ENCODE peak calls at places on chromosomes 6 and 20, in eight cellular contexts. One of them, this sample, is unnamed.

GRCh38 chr6:117484052-117484646 is 1.7 kb downstream of the DCBLD1 start:
- DNase-seq in pancreas: no peak
- DNase-seq in left lung: no peak
- DNase-seq in fibroblast of lung: no peak
- DNase-seq in PC-9: no peak
- DNase-seq in heart right ventricle: no peak
- DNase-seq in kidney epithelial cell: no peak
- DNase-seq in brain microvascular endothelial cell: no peak
- DNase-seq in this sample: no peak

GRCh38 chr6:166515072-166515810 is 71.2 kb downstream of the RAMACL start:
- DNase-seq in brain microvascular endothelial cell: peak
- DNase-seq in kidney epithelial cell: peak
- DNase-seq in fibroblast of lung: peak
- DNase-seq in pancreas: no peak
- DNase-seq in PC-9: peak
- DNase-seq in left lung: no peak
- DNase-seq in heart right ventricle: no peak
- DNase-seq in this sample: no peak

GRCh38 chr6:131519670-131520436 is 53.2 kb upstream of the ARG1 start:
- DNase-seq in PC-9: peak
- DNase-seq in brain microvascular endothelial cell: peak
- DNase-seq in heart right ventricle: no peak
- DNase-seq in kidney epithelial cell: peak
- DNase-seq in fibroblast of lung: peak
- DNase-seq in pancreas: no peak
- DNase-seq in left lung: peak
- DNase-seq in this sample: peak

GRCh38 chr6:52087498-52087999 is at the start of gene PKHD1:
- DNase-seq in left lung: no peak
- DNase-seq in kidney epithelial cell: peak
- DNase-seq in heart right ventricle: no peak
- DNase-seq in PC-9: no peak
- DNase-seq in fibroblast of lung: no peak
- DNase-seq in pancreas: no peak
- DNase-seq in brain microvascular endothelial cell: no peak
- DNase-seq in this sample: peak

GRCh38 chr6:143301204-143301603 is 149.3 kb downstream of the ADAT2 start:
- DNase-seq in pancreas: no peak
- DNase-seq in fibroblast of lung: no peak
- DNase-seq in brain microvascular endothelial cell: no peak
- DNase-seq in left lung: no peak
- DNase-seq in kidney epithelial cell: no peak
- DNase-seq in heart right ventricle: no peak
- DNase-seq in PC-9: no peak
- DNase-seq in this sample: no peak

GRCh38 chr6:169795196-169795595 is 43.8 kb downstream of the ERMARD start:
- DNase-seq in left lung: no peak
- DNase-seq in fibroblast of lung: no peak
- DNase-seq in PC-9: no peak
- DNase-seq in heart right ventricle: no peak
- DNase-seq in brain microvascular endothelial cell: no peak
- DNase-seq in kidney epithelial cell: no peak
- DNase-seq in pancreas: no peak
- DNase-seq in this sample: no peak

GRCh38 chr6:135358251-135358821 is 139.2 kb downstream of the AHI1 start:
- DNase-seq in kidney epithelial cell: peak
- DNase-seq in PC-9: no peak
- DNase-seq in brain microvascular endothelial cell: peak
- DNase-seq in heart right ventricle: no peak
- DNase-seq in pancreas: no peak
- DNase-seq in left lung: no peak
- DNase-seq in fibroblast of lung: peak
- DNase-seq in this sample: no peak

GRCh38 chr20:40639956-40640355 is 49.1 kb downstream of the MAFB start:
- DNase-seq in PC-9: no peak
- DNase-seq in left lung: no peak
- DNase-seq in brain microvascular endothelial cell: no peak
- DNase-seq in heart right ventricle: no peak
- DNase-seq in pancreas: no peak
- DNase-seq in kidney epithelial cell: no peak
- DNase-seq in fibroblast of lung: no peak
- DNase-seq in this sample: no peak

GRCh38 chr6:169963581-169964297 is 212.3 kb downstream of the ERMARD start:
- DNase-seq in fibroblast of lung: no peak
- DNase-seq in left lung: peak
- DNase-seq in brain microvascular endothelial cell: no peak
- DNase-seq in pancreas: no peak
- DNase-seq in heart right ventricle: no peak
- DNase-seq in PC-9: no peak
- DNase-seq in kidney epithelial cell: no peak
- DNase-seq in this sample: no peak

GRCh38 chr6:24495516-24495847 is 713 bp downstream of the ALDH5A1 start:
- DNase-seq in fibroblast of lung: peak
- DNase-seq in PC-9: peak
- DNase-seq in kidney epithelial cell: no peak
- DNase-seq in heart right ventricle: peak
- DNase-seq in pancreas: peak
- DNase-seq in brain microvascular endothelial cell: peak
- DNase-seq in left lung: peak
- DNase-seq in this sample: peak

GRCh38 chr6:154219250-154219649 is 137.4 kb downstream of the IPCEF1 start:
- DNase-seq in left lung: no peak
- DNase-seq in kidney epithelial cell: no peak
- DNase-seq in heart right ventricle: no peak
- DNase-seq in fibroblast of lung: no peak
- DNase-seq in brain microvascular endothelial cell: no peak
- DNase-seq in pancreas: no peak
- DNase-seq in PC-9: no peak
- DNase-seq in this sample: no peak

GRCh38 chr6:105952326-105952725 is 133.8 kb upstream of the PRDM1 start:
- DNase-seq in kidney epithelial cell: no peak
- DNase-seq in left lung: no peak
- DNase-seq in fibroblast of lung: no peak
- DNase-seq in pancreas: no peak
- DNase-seq in brain microvascular endothelial cell: no peak
- DNase-seq in PC-9: no peak
- DNase-seq in heart right ventricle: no peak
- DNase-seq in this sample: no peak

GRCh38 chr6:166624275-166624674 is 2.8 kb downstream of the RPS6KA2 start:
- DNase-seq in left lung: no peak
- DNase-seq in PC-9: no peak
- DNase-seq in kidney epithelial cell: no peak
- DNase-seq in brain microvascular endothelial cell: no peak
- DNase-seq in fibroblast of lung: peak
- DNase-seq in heart right ventricle: peak
- DNase-seq in pancreas: no peak
- DNase-seq in this sample: no peak

GRCh38 chr20:61520761-61521460 is 268.9 kb downstream of the CDH4 start:
- DNase-seq in kidney epithelial cell: no peak
- DNase-seq in left lung: no peak
- DNase-seq in PC-9: no peak
- DNase-seq in fibroblast of lung: peak
- DNase-seq in heart right ventricle: no peak
- DNase-seq in brain microvascular endothelial cell: peak
- DNase-seq in pancreas: no peak
- DNase-seq in this sample: no peak

GRCh38 chr6:2971420-2972218 is at the start of gene SERPINB6:
- DNase-seq in left lung: peak
- DNase-seq in pancreas: peak
- DNase-seq in brain microvascular endothelial cell: peak
- DNase-seq in kidney epithelial cell: no peak
- DNase-seq in fibroblast of lung: peak
- DNase-seq in PC-9: no peak
- DNase-seq in heart right ventricle: peak
- DNase-seq in this sample: peak

GRCh38 chr6:26568601-26569432 is 27.9 kb upstream of the ABT1 start:
- DNase-seq in kidney epithelial cell: peak
- DNase-seq in left lung: peak
- DNase-seq in brain microvascular endothelial cell: peak
- DNase-seq in pancreas: peak
- DNase-seq in fibroblast of lung: peak
- DNase-seq in heart right ventricle: peak
- DNase-seq in PC-9: peak
- DNase-seq in this sample: peak

GRCh38 chr6:93282521-93283031 is 136.8 kb downstream of the EPHA7 start:
- DNase-seq in pancreas: peak
- DNase-seq in heart right ventricle: no peak
- DNase-seq in brain microvascular endothelial cell: no peak
- DNase-seq in left lung: peak
- DNase-seq in kidney epithelial cell: no peak
- DNase-seq in PC-9: no peak
- DNase-seq in fibroblast of lung: no peak
- DNase-seq in this sample: no peak

GRCh38 chr6:15166121-15166520 is 79.7 kb upstream of the JARID2 start:
- DNase-seq in kidney epithelial cell: no peak
- DNase-seq in fibroblast of lung: no peak
- DNase-seq in heart right ventricle: no peak
- DNase-seq in PC-9: no peak
- DNase-seq in brain microvascular endothelial cell: no peak
- DNase-seq in pancreas: no peak
- DNase-seq in left lung: no peak
- DNase-seq in this sample: no peak

GRCh38 chr20:53642196-53643030 is 48.8 kb upstream of the ZNF217 start:
- DNase-seq in pancreas: peak
- DNase-seq in fibroblast of lung: no peak
- DNase-seq in PC-9: peak
- DNase-seq in left lung: no peak
- DNase-seq in brain microvascular endothelial cell: peak
- DNase-seq in kidney epithelial cell: peak
- DNase-seq in heart right ventricle: peak
- DNase-seq in this sample: no peak

GRCh38 chr6:139498715-139499114 is 124.3 kb upstream of the CITED2 start:
- DNase-seq in fibroblast of lung: no peak
- DNase-seq in brain microvascular endothelial cell: no peak
- DNase-seq in pancreas: no peak
- DNase-seq in heart right ventricle: no peak
- DNase-seq in kidney epithelial cell: no peak
- DNase-seq in PC-9: no peak
- DNase-seq in left lung: no peak
- DNase-seq in this sample: no peak

GRCh38 chr6:106080106-106081095 is 5.7 kb upstream of the PRDM1 start:
- DNase-seq in brain microvascular endothelial cell: no peak
- DNase-seq in PC-9: no peak
- DNase-seq in left lung: no peak
- DNase-seq in fibroblast of lung: no peak
- DNase-seq in kidney epithelial cell: no peak
- DNase-seq in pancreas: no peak
- DNase-seq in heart right ventricle: no peak
- DNase-seq in this sample: no peak

DNA sequence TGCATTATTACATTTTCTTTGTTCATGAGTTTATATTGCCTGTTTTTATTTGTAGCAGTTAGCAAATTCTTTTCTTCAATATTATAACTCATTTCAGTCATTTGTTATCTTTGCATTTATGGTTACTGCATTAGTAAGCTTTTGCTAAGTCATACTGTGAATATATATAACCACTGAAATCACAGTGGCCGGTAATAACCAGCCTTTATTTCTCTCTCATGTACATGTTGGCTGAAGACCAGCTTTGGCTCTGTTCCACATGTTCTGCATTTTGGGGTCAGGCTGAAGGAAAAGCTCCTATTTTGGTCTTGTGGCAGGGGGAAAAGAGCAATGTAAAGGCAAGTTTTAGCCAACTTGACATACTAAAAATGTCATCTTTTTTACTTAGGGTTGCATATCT is 276.3 kb downstream of the BCKDHB start:
- DNase-seq in brain microvascular endothelial cell: peak
- DNase-seq in PC-9: no peak
- DNase-seq in kidney epithelial cell: no peak
- DNase-seq in pancreas: no peak
- DNase-seq in heart right ventricle: no peak
- DNase-seq in fibroblast of lung: peak
- DNase-seq in left lung: no peak
- DNase-seq in this sample: no peak
- TF ChIP-seq CTCF in brain microvascular endothelial cell: no peak
- TF ChIP-seq CTCF in PC-9: no peak
- TF ChIP-seq CTCF in kidney epithelial cell: no peak
- TF ChIP-seq CTCF in pancreas: no peak
- TF ChIP-seq CTCF in heart right ventricle: no peak
- TF ChIP-seq CTCF in fibroblast of lung: no peak
- TF ChIP-seq CTCF in left lung: no peak
- TF ChIP-seq CTCF in this sample: no peak

GRCh38 chr20:44006578-44006977 is 91.9 kb downstream of the TOX2 start:
- DNase-seq in fibroblast of lung: no peak
- DNase-seq in left lung: no peak
- DNase-seq in pancreas: no peak
- DNase-seq in brain microvascular endothelial cell: no peak
- DNase-seq in heart right ventricle: no peak
- DNase-seq in PC-9: no peak
- DNase-seq in kidney epithelial cell: no peak
- DNase-seq in this sample: no peak
- TF ChIP-seq CTCF in fibroblast of lung: no peak
- TF ChIP-seq CTCF in left lung: no peak
- TF ChIP-seq CTCF in pancreas: no peak
- TF ChIP-seq CTCF in brain microvascular endothelial cell: no peak
- TF ChIP-seq CTCF in heart right ventricle: no peak
- TF ChIP-seq CTCF in PC-9: no peak
- TF ChIP-seq CTCF in kidney epithelial cell: no peak
- TF ChIP-seq CTCF in this sample: no peak

GRCh38 chr20:41782255-41782654 is 164.1 kb upstream of the CHD6 start:
- DNase-seq in pancreas: no peak
- DNase-seq in kidney epithelial cell: no peak
- DNase-seq in left lung: no peak
- DNase-seq in fibroblast of lung: no peak
- DNase-seq in heart right ventricle: no peak
- DNase-seq in PC-9: no peak
- DNase-seq in brain microvascular endothelial cell: no peak
- DNase-seq in this sample: no peak
- TF ChIP-seq CTCF in pancreas: no peak
- TF ChIP-seq CTCF in kidney epithelial cell: no peak
- TF ChIP-seq CTCF in left lung: no peak
- TF ChIP-seq CTCF in fibroblast of lung: no peak
- TF ChIP-seq CTCF in heart right ventricle: no peak
- TF ChIP-seq CTCF in PC-9: no peak
- TF ChIP-seq CTCF in brain microvascular endothelial cell: no peak
- TF ChIP-seq CTCF in this sample: no peak

DNA sequence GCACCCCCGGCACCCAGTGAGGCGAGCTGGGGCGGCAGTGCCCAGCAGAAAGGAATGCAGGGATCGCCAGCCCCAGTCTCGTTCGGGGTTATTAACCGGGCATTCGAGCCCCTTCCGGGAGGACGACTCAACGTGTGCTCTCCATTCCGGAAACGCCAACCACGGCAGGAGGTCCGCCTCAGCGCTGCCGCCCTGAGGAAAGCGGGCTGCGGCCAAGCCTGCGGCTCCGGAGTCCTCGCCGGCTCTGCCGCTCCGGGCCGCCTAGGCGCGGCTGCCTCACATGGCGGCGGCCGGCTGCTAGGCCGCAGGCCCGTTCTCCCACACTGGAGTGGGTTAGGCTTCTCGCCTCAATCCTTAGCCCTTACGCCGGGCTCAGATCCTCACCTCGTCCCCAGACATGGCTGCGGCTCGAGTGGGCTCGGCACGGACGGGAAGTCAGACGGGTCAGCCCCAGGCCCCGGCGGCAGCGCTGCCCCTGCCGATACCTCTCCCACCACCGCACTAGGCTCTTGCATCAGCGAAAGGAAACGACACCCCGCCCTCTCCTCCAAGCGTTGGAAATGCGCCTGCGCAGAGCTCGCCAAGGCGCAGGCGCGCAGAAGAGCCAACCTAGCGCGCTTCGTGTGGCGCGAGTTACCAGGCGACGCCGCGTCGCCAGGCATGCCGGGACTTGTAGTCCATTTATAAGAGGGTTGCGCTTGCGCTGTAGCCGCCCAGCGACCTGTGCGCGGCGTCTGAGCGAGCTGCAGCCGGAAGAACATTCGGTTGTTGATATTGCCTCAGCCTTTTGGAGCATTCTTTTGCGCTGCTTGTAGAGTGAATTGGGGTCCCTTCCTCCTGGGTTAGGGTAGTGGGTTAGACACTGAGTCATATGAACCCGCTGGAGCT is at the start of gene EIF2S2:
- DNase-seq in fibroblast of lung: peak
- DNase-seq in brain microvascular endothelial cell: peak
- DNase-seq in PC-9: peak
- DNase-seq in kidney epithelial cell: peak
- DNase-seq in left lung: peak
- DNase-seq in pancreas: peak
- DNase-seq in heart right ventricle: peak
- DNase-seq in this sample: peak
- TF ChIP-seq CTCF in fibroblast of lung: no peak
- TF ChIP-seq CTCF in brain microvascular endothelial cell: no peak
- TF ChIP-seq CTCF in PC-9: no peak
- TF ChIP-seq CTCF in kidney epithelial cell: no peak
- TF ChIP-seq CTCF in left lung: no peak
- TF ChIP-seq CTCF in pancreas: no peak
- TF ChIP-seq CTCF in heart right ventricle: no peak
- TF ChIP-seq CTCF in this sample: no peak